ENCODE peak calls at places on chromosome 16, in four cellular contexts. K, R, D and A are unnamed samples.

GRCh38 chr16:89343501-89344291 is 126.2 kb downstream of the ZNF778 start:
- DNase-seq in R (no peak), D (no peak), K (no peak), A (peak; percentile 60)

GRCh38 chr16:87806608-87807546 is 41.1 kb upstream of the KLHDC4 start:
- DNase-seq in K (peak; percentile 48), D (no peak), R (peak; percentile 61), A (no peak)

GRCh38 chr16:24478401-24478800 is 61.0 kb upstream of the RBBP6 start:
- DNase-seq in R (no peak), K (no peak), D (no peak), A (no peak)

GRCh38 chr16:30069575-30070462 is 4.3 kb downstream of the ALDOA start:
- DNase-seq in K (no peak), D (no peak), R (no peak), A (no peak)

GRCh38 chr16:4487955-4488481 is 11.8 kb downstream of the HMOX2 start:
- DNase-seq in R (no peak), D (no peak), K (no peak), A (no peak)

GRCh38 chr16:54160939-54161897 is 125.4 kb downstream of the IRX3 start:
- DNase-seq in K (no peak), D (no peak), R (peak; percentile 94), A (no peak)

GRCh38 chr16:68355447-68356248 is 44.8 kb downstream of the PRMT7 start:
- DNase-seq in K (no peak), D (no peak), R (no peak), A (no peak)

GRCh38 chr16:74226361-74226979 is 70.1 kb upstream of the PSMD7 start:
- DNase-seq in R (no peak), D (no peak), K (no peak), A (peak; percentile 16)

GRCh38 chr16:2079311-2079800 is 31.6 kb downstream of the TSC2 start:
- DNase-seq in R (no peak), D (no peak), K (no peak), A (no peak)

GRCh38 chr16:24163935-24164334 is 92.2 kb upstream of the CACNG3 start:
- DNase-seq in R (no peak), K (no peak), D (no peak), A (no peak)

GRCh38 chr16:28321700-28322411 is 29.5 kb downstream of the SBK1 start:
- DNase-seq in R (peak; percentile 32), K (peak; percentile 61), D (no peak), A (peak; percentile 67)

GRCh38 chr16:62135903-62136302 is 99.7 kb upstream of the CDH8 start:
- DNase-seq in D (no peak), R (no peak), K (no peak), A (no peak)

GRCh38 chr16:29943846-29944669 is 17.8 kb upstream of the TMEM219 start:
- DNase-seq in K (peak; percentile 76), R (peak; percentile 91), D (no peak), A (peak; percentile 87)

GRCh38 chr16:88703486-88704309 is 2.5 kb downstream of the RNF166 start:
- DNase-seq in K (no peak), R (no peak), D (no peak), A (no peak)

GRCh38 chr16:86158688-86159360 is 259.9 kb downstream of the IRF8 start:
- DNase-seq in K (peak; percentile 19), R (no peak), D (no peak), A (no peak)

GRCh38 chr16:35798885-35799426 is 2339.5 kb downstream of the TP53TG3F start:
- DNase-seq in R (no peak), D (no peak), K (no peak), A (no peak)

GRCh38 chr16:72961115-72961832 is 86.7 kb downstream of the ZFHX3 start:
- DNase-seq in K (peak; percentile 27), D (no peak), R (no peak), A (no peak)

GRCh38 chr16:63982156-63982555 is 1139.7 kb downstream of the CDH11 start:
- DNase-seq in R (no peak), K (no peak), D (no peak), A (no peak)

GRCh38 chr16:2814757-2815298 is 2.2 kb upstream of the PRSS21 start:
- DNase-seq in R (no peak), D (no peak), K (no peak), A (no peak)

GRCh38 chr16:50833929-50834328 is 92.0 kb downstream of the CYLD start:
- DNase-seq in D (no peak), K (no peak), R (no peak), A (no peak)

GRCh38 chr16:50389900-50390896 is 21.4 kb upstream of the BRD7 start:
- DNase-seq in R (no peak), D (no peak), K (no peak), A (no peak)

GRCh38 chr16:52548261-52549010 is 1.5 kb upstream of the TOX3 start:
- DNase-seq in K (no peak), D (no peak), R (peak; percentile 75), A (no peak)
- TF ChIP-seq SP1 in K (no peak), D (no peak), R (no peak), A (no peak)

GRCh38 chr16:11257131-11257938 is 1.3 kb upstream of the SOCS1 start:
- DNase-seq in R (peak; percentile 85), D (no peak), K (peak; percentile 72), A (peak; percentile 77)

GRCh38 chr16:11260596-11260966 is 4.6 kb upstream of the SOCS1 start:
- DNase-seq in R (no peak), K (no peak), D (no peak), A (no peak)

GRCh38 chr16:11259655-11260595 is 3.9 kb upstream of the SOCS1 start:
- DNase-seq in R (no peak), D (no peak), K (no peak), A (no peak)

GRCh38 chr16:11259288-11259621 is 3.3 kb upstream of the SOCS1 start:
- DNase-seq in R (no peak), K (no peak), D (no peak), A (no peak)

GRCh38 chr16:11258553-11259287 is 2.7 kb upstream of the SOCS1 start:
- DNase-seq in K (no peak), D (peak; percentile 68), R (peak; percentile 65), A (no peak)
- TF ChIP-seq FOXM1 in K (no peak), D (no peak), R (no peak), A (no peak)

GRCh38 chr16:85152414-85153030 is 40.2 kb upstream of the CIBAR2 start:
- DNase-seq in D (no peak), R (no peak), K (no peak), A (no peak)
- TF ChIP-seq FOXK2 in D (no peak), R (no peak), K (no peak), A (no peak)

GRCh38 chr16:12837344-12837743 is 33.7 kb upstream of the CPPED1 start:
- DNase-seq in D (no peak), K (no peak), R (no peak), A (no peak)
- TF ChIP-seq SP1 in D (no peak), K (no peak), R (no peak), A (no peak)